ENCODE peak calls at places on chromosomes 1 and 21, in eight cellular contexts. One of them, this sample, is unnamed.
A peak's percentile ranks its signal among the peaks of the same experiment; 100 is the strongest.

GRCh38 chr1:203465943-203466342 is 9.7 kb upstream of the PRELP start:
- DNase-seq in neuronal stem cell: no peak
- DNase-seq in PC-3: no peak
- DNase-seq in uterus: peak; percentile 72
- DNase-seq in HCT116: no peak
- DNase-seq in small intestine: no peak
- DNase-seq in right cardiac atrium: peak; percentile 90
- DNase-seq in CD8-positive, alpha-beta T cell: no peak
- DNase-seq in this sample: no peak

GRCh38 chr1:151802372-151802771 is 2.8 kb downstream of the LINGO4 start:
- DNase-seq in PC-3: no peak
- DNase-seq in HCT116: no peak
- DNase-seq in uterus: no peak
- DNase-seq in right cardiac atrium: no peak
- DNase-seq in small intestine: no peak
- DNase-seq in CD8-positive, alpha-beta T cell: no peak
- DNase-seq in neuronal stem cell: no peak
- DNase-seq in this sample: no peak

GRCh38 chr1:151196292-151196800 is 2.0 kb upstream of the PIP5K1A start:
- DNase-seq in right cardiac atrium: peak; percentile 61
- DNase-seq in PC-3: peak; percentile 97
- DNase-seq in HCT116: peak; percentile 80
- DNase-seq in uterus: peak; percentile 82
- DNase-seq in small intestine: peak; percentile 92
- DNase-seq in CD8-positive, alpha-beta T cell: peak; percentile 61
- DNase-seq in neuronal stem cell: peak; percentile 45
- DNase-seq in this sample: peak; percentile 74

GRCh38 chr21:36166705-36167104 is 10.1 kb downstream of the DOP1B start:
- DNase-seq in neuronal stem cell: no peak
- DNase-seq in right cardiac atrium: no peak
- DNase-seq in uterus: no peak
- DNase-seq in CD8-positive, alpha-beta T cell: no peak
- DNase-seq in PC-3: no peak
- DNase-seq in HCT116: no peak
- DNase-seq in small intestine: no peak
- DNase-seq in this sample: no peak

GRCh38 chr1:55127827-55128343 is 87.3 kb downstream of the USP24 start:
- DNase-seq in right cardiac atrium: no peak
- DNase-seq in PC-3: peak; percentile 69
- DNase-seq in uterus: no peak
- DNase-seq in neuronal stem cell: no peak
- DNase-seq in CD8-positive, alpha-beta T cell: no peak
- DNase-seq in small intestine: no peak
- DNase-seq in HCT116: no peak
- DNase-seq in this sample: no peak

GRCh38 chr21:20661221-20661620 is 337.0 kb upstream of the NCAM2 start:
- DNase-seq in CD8-positive, alpha-beta T cell: no peak
- DNase-seq in PC-3: no peak
- DNase-seq in uterus: no peak
- DNase-seq in small intestine: no peak
- DNase-seq in HCT116: no peak
- DNase-seq in neuronal stem cell: no peak
- DNase-seq in right cardiac atrium: no peak
- DNase-seq in this sample: no peak

GRCh38 chr1:240099329-240099728 is 7.6 kb downstream of the FMN2 start:
- DNase-seq in neuronal stem cell: no peak
- DNase-seq in HCT116: no peak
- DNase-seq in small intestine: no peak
- DNase-seq in right cardiac atrium: no peak
- DNase-seq in uterus: no peak
- DNase-seq in CD8-positive, alpha-beta T cell: no peak
- DNase-seq in PC-3: no peak
- DNase-seq in this sample: no peak

GRCh38 chr1:229645296-229646050 is 19.4 kb downstream of the URB2 start:
- DNase-seq in PC-3: no peak
- DNase-seq in CD8-positive, alpha-beta T cell: no peak
- DNase-seq in HCT116: no peak
- DNase-seq in uterus: no peak
- DNase-seq in right cardiac atrium: no peak
- DNase-seq in small intestine: no peak
- DNase-seq in neuronal stem cell: no peak
- DNase-seq in this sample: no peak

GRCh38 chr1:235295902-235296350 is 32.1 kb downstream of the ARID4B start:
- DNase-seq in PC-3: peak; percentile 93
- DNase-seq in neuronal stem cell: no peak
- DNase-seq in small intestine: no peak
- DNase-seq in uterus: no peak
- DNase-seq in CD8-positive, alpha-beta T cell: no peak
- DNase-seq in right cardiac atrium: no peak
- DNase-seq in HCT116: peak; percentile 15
- DNase-seq in this sample: peak; percentile 7

GRCh38 chr21:38660333-38661295 is 145.1 kb upstream of the ETS2 start:
- DNase-seq in small intestine: no peak
- DNase-seq in neuronal stem cell: no peak
- DNase-seq in uterus: peak; percentile 17
- DNase-seq in right cardiac atrium: peak; percentile 57
- DNase-seq in CD8-positive, alpha-beta T cell: no peak
- DNase-seq in HCT116: no peak
- DNase-seq in PC-3: no peak
- DNase-seq in this sample: no peak

GRCh38 chr1:148362141-148362929 is 120.8 kb downstream of the PPIAL4G start:
- DNase-seq in PC-3: no peak
- DNase-seq in uterus: no peak
- DNase-seq in HCT116: peak; percentile 86
- DNase-seq in small intestine: peak; percentile 68
- DNase-seq in right cardiac atrium: peak; percentile 43
- DNase-seq in CD8-positive, alpha-beta T cell: peak; percentile 34
- DNase-seq in neuronal stem cell: no peak
- DNase-seq in this sample: no peak

GRCh38 chr1:12745992-12746323 is at the start of gene CFAP107:
- DNase-seq in neuronal stem cell: no peak
- DNase-seq in uterus: no peak
- DNase-seq in small intestine: no peak
- DNase-seq in HCT116: no peak
- DNase-seq in CD8-positive, alpha-beta T cell: no peak
- DNase-seq in PC-3: no peak
- DNase-seq in right cardiac atrium: no peak
- DNase-seq in this sample: no peak

GRCh38 chr1:31170486-31170735 is 69.3 kb downstream of the NKAIN1 start:
- DNase-seq in neuronal stem cell: no peak
- DNase-seq in CD8-positive, alpha-beta T cell: no peak
- DNase-seq in HCT116: no peak
- DNase-seq in PC-3: no peak
- DNase-seq in small intestine: no peak
- DNase-seq in uterus: no peak
- DNase-seq in right cardiac atrium: no peak
- DNase-seq in this sample: no peak
- H3K27ac ChIP-seq in neuronal stem cell: no peak overlapping the region
- H3K27ac ChIP-seq in CD8-positive, alpha-beta T cell: no peak overlapping the region
- H3K27ac ChIP-seq in HCT116: peak overlapping the region; percentile 72
- H3K27ac ChIP-seq in PC-3: peak overlapping the region; percentile 69
- H3K27ac ChIP-seq in small intestine: peak overlapping the region; percentile 5
- H3K27ac ChIP-seq in uterus: no peak overlapping the region
- H3K27ac ChIP-seq in right cardiac atrium: peak overlapping the region; percentile 13
- H3K27ac ChIP-seq in this sample: peak overlapping the region; percentile 64

GRCh38 chr1:93623436-93623835 is 58.2 kb downstream of the BCAR3 start:
- DNase-seq in HCT116: no peak
- DNase-seq in small intestine: no peak
- DNase-seq in uterus: no peak
- DNase-seq in right cardiac atrium: no peak
- DNase-seq in neuronal stem cell: no peak
- DNase-seq in PC-3: no peak
- DNase-seq in CD8-positive, alpha-beta T cell: no peak
- DNase-seq in this sample: no peak

GRCh38 chr1:93623875-93624274 is 57.8 kb downstream of the BCAR3 start:
- DNase-seq in CD8-positive, alpha-beta T cell: no peak
- DNase-seq in neuronal stem cell: no peak
- DNase-seq in uterus: no peak
- DNase-seq in right cardiac atrium: no peak
- DNase-seq in PC-3: peak; percentile 67
- DNase-seq in HCT116: no peak
- DNase-seq in small intestine: no peak
- DNase-seq in this sample: peak; percentile 88

GRCh38 chr1:93629101-93630059 is 52.3 kb downstream of the BCAR3 start:
- DNase-seq in right cardiac atrium: no peak
- DNase-seq in CD8-positive, alpha-beta T cell: peak; percentile 34
- DNase-seq in small intestine: peak; percentile 79
- DNase-seq in HCT116: peak; percentile 59
- DNase-seq in PC-3: peak; percentile 85
- DNase-seq in uterus: peak; percentile 57
- DNase-seq in neuronal stem cell: peak; percentile 56
- DNase-seq in this sample: peak; percentile 66

GRCh38 chr1:93628682-93629081 is 53.0 kb downstream of the BCAR3 start:
- DNase-seq in CD8-positive, alpha-beta T cell: no peak
- DNase-seq in neuronal stem cell: no peak
- DNase-seq in uterus: no peak
- DNase-seq in small intestine: no peak
- DNase-seq in right cardiac atrium: no peak
- DNase-seq in PC-3: no peak
- DNase-seq in HCT116: no peak
- DNase-seq in this sample: no peak

DNA sequence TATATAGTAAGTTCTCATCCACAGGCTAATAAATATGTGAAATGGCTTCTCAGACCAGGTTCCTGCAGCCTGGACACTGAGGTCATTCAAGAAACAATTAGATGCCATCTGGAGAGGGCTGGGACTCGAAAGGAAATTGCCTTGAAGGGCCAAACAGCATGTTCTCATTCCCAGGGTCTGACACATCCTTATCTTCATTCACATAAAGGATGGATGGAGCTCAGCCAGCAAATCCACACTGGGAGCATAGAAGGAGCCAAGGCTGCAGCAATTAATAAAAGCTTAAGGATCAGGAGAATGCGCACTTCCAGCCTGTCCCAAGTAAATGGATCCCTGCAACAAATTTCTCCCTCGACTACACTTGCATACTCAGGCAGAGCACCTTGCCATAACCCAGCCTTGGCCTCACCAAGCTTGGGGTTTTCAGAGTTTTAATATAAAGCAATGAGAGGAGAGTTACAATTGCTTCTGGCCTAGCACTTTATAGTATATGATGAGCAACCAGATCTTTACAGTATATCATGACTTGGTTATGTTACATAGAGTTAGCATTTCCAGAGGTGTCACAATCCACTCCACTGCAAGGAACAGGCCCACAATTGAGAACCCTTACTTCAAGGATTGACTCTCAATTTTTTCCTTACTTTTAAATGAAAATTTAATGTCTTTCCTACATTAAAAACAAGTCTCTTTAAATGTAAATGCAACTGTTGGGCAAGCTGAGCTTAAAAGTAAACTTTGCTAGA is 55.9 kb downstream of the BCAR3 start:
- DNase-seq in right cardiac atrium: no peak
- DNase-seq in PC-3: peak; percentile 60
- DNase-seq in small intestine: no peak
- DNase-seq in neuronal stem cell: no peak
- DNase-seq in CD8-positive, alpha-beta T cell: no peak
- DNase-seq in uterus: peak; percentile 46
- DNase-seq in HCT116: no peak
- DNase-seq in this sample: peak; percentile 40
- H3K4me1 ChIP-seq in right cardiac atrium: peaks cover 19% of the 10 kb centered on the region
- H3K4me1 ChIP-seq in PC-3: peaks cover 88% of the 10 kb centered on the region
- H3K4me1 ChIP-seq in small intestine: peaks cover 4% of the 10 kb centered on the region
- H3K4me1 ChIP-seq in neuronal stem cell: peaks cover 6% of the 10 kb centered on the region
- H3K4me1 ChIP-seq in CD8-positive, alpha-beta T cell: no peaks in the 10 kb centered on the region
- H3K4me1 ChIP-seq in uterus: no peaks in the 10 kb centered on the region
- H3K4me1 ChIP-seq in HCT116: peaks cover 34% of the 10 kb centered on the region
- H3K4me1 ChIP-seq in this sample: peaks cover 79% of the 10 kb centered on the region

GRCh38 chr1:202208458-202208857 is 14.9 kb downstream of the LGR6 start:
- DNase-seq in PC-3: no peak
- DNase-seq in uterus: no peak
- DNase-seq in small intestine: no peak
- DNase-seq in HCT116: no peak
- DNase-seq in neuronal stem cell: no peak
- DNase-seq in right cardiac atrium: no peak
- DNase-seq in CD8-positive, alpha-beta T cell: no peak
- DNase-seq in this sample: no peak

GRCh38 chr1:202210370-202210769 is 16.8 kb downstream of the LGR6 start:
- DNase-seq in PC-3: no peak
- DNase-seq in small intestine: no peak
- DNase-seq in right cardiac atrium: no peak
- DNase-seq in CD8-positive, alpha-beta T cell: no peak
- DNase-seq in uterus: no peak
- DNase-seq in HCT116: no peak
- DNase-seq in neuronal stem cell: no peak
- DNase-seq in this sample: peak; percentile 47

GRCh38 chr1:202213361-202214088 is 19.9 kb downstream of the LGR6 start:
- DNase-seq in small intestine: no peak
- DNase-seq in CD8-positive, alpha-beta T cell: no peak
- DNase-seq in uterus: no peak
- DNase-seq in neuronal stem cell: no peak
- DNase-seq in PC-3: peak; percentile 42
- DNase-seq in HCT116: no peak
- DNase-seq in right cardiac atrium: no peak
- DNase-seq in this sample: peak; percentile 49

GRCh38 chr1:202212787-202213186 is 19.2 kb downstream of the LGR6 start:
- DNase-seq in neuronal stem cell: no peak
- DNase-seq in HCT116: no peak
- DNase-seq in PC-3: no peak
- DNase-seq in CD8-positive, alpha-beta T cell: no peak
- DNase-seq in small intestine: no peak
- DNase-seq in uterus: no peak
- DNase-seq in right cardiac atrium: no peak
- DNase-seq in this sample: no peak

DNA sequence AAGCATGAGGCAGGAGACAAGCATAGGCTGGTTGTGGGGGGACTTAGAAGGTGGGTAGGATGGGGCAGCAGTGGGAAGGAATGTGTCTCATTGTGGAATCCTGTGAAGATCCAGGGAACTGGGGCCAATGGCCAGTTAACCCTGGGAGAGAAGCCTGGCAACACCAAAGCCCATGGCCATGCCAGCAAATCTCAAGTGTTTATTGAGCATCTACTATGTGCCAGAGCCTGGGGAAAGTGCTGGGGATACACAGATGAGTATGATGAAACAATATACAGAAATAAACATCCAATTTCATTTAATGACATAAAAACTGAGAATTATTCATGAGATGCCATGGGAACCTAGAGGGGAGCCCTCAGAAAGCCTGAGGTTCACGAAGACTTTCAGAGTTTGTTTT is 17.4 kb downstream of the LGR6 start:
- DNase-seq in small intestine: no peak
- DNase-seq in CD8-positive, alpha-beta T cell: no peak
- DNase-seq in uterus: no peak
- DNase-seq in neuronal stem cell: no peak
- DNase-seq in HCT116: no peak
- DNase-seq in right cardiac atrium: no peak
- DNase-seq in PC-3: no peak
- DNase-seq in this sample: no peak
- H3K27me3 ChIP-seq in small intestine: peaks cover 3% of the 10 kb centered on the region
- H3K27me3 ChIP-seq in CD8-positive, alpha-beta T cell: peaks cover 7% of the 10 kb centered on the region
- H3K27me3 ChIP-seq in uterus: peaks cover 6% of the 10 kb centered on the region
- H3K27me3 ChIP-seq in neuronal stem cell: no peaks in the 10 kb centered on the region
- H3K27me3 ChIP-seq in HCT116: peaks cover 23% of the 10 kb centered on the region
- H3K27me3 ChIP-seq in right cardiac atrium: no peaks in the 10 kb centered on the region
- H3K27me3 ChIP-seq in PC-3: no peaks in the 10 kb centered on the region
- H3K27me3 ChIP-seq in this sample: peaks cover 50% of the 10 kb centered on the region

DNA sequence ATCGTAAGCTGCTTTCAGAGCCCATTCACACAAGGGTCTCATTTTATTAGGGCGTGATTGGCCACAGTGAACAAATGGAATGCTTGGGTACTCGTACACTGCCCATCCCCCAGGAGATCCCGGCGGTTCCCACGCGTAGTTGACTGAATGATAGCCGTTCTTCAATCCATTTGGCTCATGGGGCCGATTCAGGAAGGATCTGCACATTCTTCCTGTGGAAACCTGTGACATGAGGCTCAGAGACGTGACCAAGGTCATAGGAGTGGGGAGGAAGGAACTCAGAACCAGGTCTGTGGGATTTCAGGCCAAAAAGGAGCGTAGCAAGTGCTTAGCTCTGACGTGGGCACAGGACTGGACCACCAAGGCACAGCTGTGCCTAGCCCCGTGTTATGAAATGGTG is 11.7 kb downstream of the ABCG1 start:
- DNase-seq in uterus: no peak
- DNase-seq in neuronal stem cell: no peak
- DNase-seq in right cardiac atrium: no peak
- DNase-seq in HCT116: no peak
- DNase-seq in CD8-positive, alpha-beta T cell: no peak
- DNase-seq in small intestine: no peak
- DNase-seq in PC-3: no peak
- DNase-seq in this sample: no peak
- H3K27ac ChIP-seq in uterus: no peak overlapping the region
- H3K27ac ChIP-seq in neuronal stem cell: no peak overlapping the region
- H3K27ac ChIP-seq in right cardiac atrium: no peak overlapping the region
- H3K27ac ChIP-seq in HCT116: no peak overlapping the region
- H3K27ac ChIP-seq in CD8-positive, alpha-beta T cell: no peak overlapping the region
- H3K27ac ChIP-seq in small intestine: no peak overlapping the region
- H3K27ac ChIP-seq in PC-3: no peak overlapping the region
- H3K27ac ChIP-seq in this sample: no peak overlapping the region